ENCODE peak calls at places on chromosome 22, in six cellular contexts. One of them, this sample, is unnamed.
A peak's percentile ranks its signal among the peaks of the same experiment; 100 is the strongest.

GRCh38 chr22:35330258-35330861 is 30.7 kb downstream of the TOM1 start:
- DNase-seq in SJSA1: no peak
- DNase-seq in right atrium auricular region: peak; percentile 91
- DNase-seq in naive thymus-derived CD4-positive, alpha-beta T cell: peak; percentile 47
- DNase-seq in IMR-90: peak; percentile 86
- DNase-seq in sigmoid colon: peak; percentile 98
- DNase-seq in this sample: no peak

GRCh38 chr22:33519140-33519973 is 400.9 kb downstream of the LARGE1 start:
- DNase-seq in SJSA1: peak; percentile 77
- DNase-seq in right atrium auricular region: no peak
- DNase-seq in naive thymus-derived CD4-positive, alpha-beta T cell: no peak
- DNase-seq in IMR-90: peak; percentile 61
- DNase-seq in sigmoid colon: no peak
- DNase-seq in this sample: peak; percentile 36

GRCh38 chr22:26172389-26172990 is 3.2 kb downstream of the SEZ6L start:
- DNase-seq in SJSA1: peak; percentile 21
- DNase-seq in right atrium auricular region: no peak
- DNase-seq in naive thymus-derived CD4-positive, alpha-beta T cell: no peak
- DNase-seq in IMR-90: peak; percentile 4
- DNase-seq in sigmoid colon: no peak
- DNase-seq in this sample: peak; percentile 77

GRCh38 chr22:39308614-39309363 is 10.6 kb downstream of the RPL3 start:
- DNase-seq in SJSA1: peak; percentile 86
- DNase-seq in right atrium auricular region: peak; percentile 92
- DNase-seq in naive thymus-derived CD4-positive, alpha-beta T cell: no peak
- DNase-seq in IMR-90: peak; percentile 96
- DNase-seq in sigmoid colon: peak; percentile 89
- DNase-seq in this sample: no peak

GRCh38 chr22:44331881-44332714 is 19.3 kb upstream of the SHISAL1 start:
- DNase-seq in SJSA1: peak; percentile 42
- DNase-seq in right atrium auricular region: no peak
- DNase-seq in naive thymus-derived CD4-positive, alpha-beta T cell: no peak
- DNase-seq in IMR-90: peak; percentile 33
- DNase-seq in sigmoid colon: peak; percentile 72
- DNase-seq in this sample: peak; percentile 47

GRCh38 chr22:41834005-41834975 is 1.4 kb downstream of the SREBF2 start:
- DNase-seq in SJSA1: no peak
- DNase-seq in right atrium auricular region: no peak
- DNase-seq in naive thymus-derived CD4-positive, alpha-beta T cell: no peak
- DNase-seq in IMR-90: no peak
- DNase-seq in sigmoid colon: no peak
- DNase-seq in this sample: no peak

GRCh38 chr22:19848298-19849224 is 6.1 kb downstream of the GNB1L start:
- DNase-seq in SJSA1: no peak
- DNase-seq in right atrium auricular region: peak; percentile 44
- DNase-seq in naive thymus-derived CD4-positive, alpha-beta T cell: no peak
- DNase-seq in IMR-90: no peak
- DNase-seq in sigmoid colon: peak; percentile 59
- DNase-seq in this sample: no peak

GRCh38 chr22:32951081-32951806 is 106.9 kb downstream of the SYN3 start:
- DNase-seq in SJSA1: no peak
- DNase-seq in right atrium auricular region: no peak
- DNase-seq in naive thymus-derived CD4-positive, alpha-beta T cell: no peak
- DNase-seq in IMR-90: no peak
- DNase-seq in sigmoid colon: no peak
- DNase-seq in this sample: peak; percentile 38

GRCh38 chr22:47810505-47811500 is 1048.4 kb downstream of the TBC1D22A start:
- DNase-seq in SJSA1: no peak
- DNase-seq in right atrium auricular region: peak; percentile 36
- DNase-seq in naive thymus-derived CD4-positive, alpha-beta T cell: no peak
- DNase-seq in IMR-90: no peak
- DNase-seq in sigmoid colon: no peak
- DNase-seq in this sample: no peak

GRCh38 chr22:40022536-40023225 is 27.9 kb downstream of the FAM83F start:
- DNase-seq in SJSA1: no peak
- DNase-seq in right atrium auricular region: no peak
- DNase-seq in naive thymus-derived CD4-positive, alpha-beta T cell: no peak
- DNase-seq in IMR-90: no peak
- DNase-seq in sigmoid colon: no peak
- DNase-seq in this sample: no peak

GRCh38 chr22:33271390-33272161 is 213.4 kb upstream of the SYN3 start:
- DNase-seq in SJSA1: no peak
- DNase-seq in right atrium auricular region: peak; percentile 71
- DNase-seq in naive thymus-derived CD4-positive, alpha-beta T cell: no peak
- DNase-seq in IMR-90: peak; percentile 13
- DNase-seq in sigmoid colon: no peak
- DNase-seq in this sample: no peak

GRCh38 chr22:22880645-22881044 is 7.0 kb upstream of the IGLL5 start:
- DNase-seq in SJSA1: no peak
- DNase-seq in right atrium auricular region: no peak
- DNase-seq in naive thymus-derived CD4-positive, alpha-beta T cell: no peak
- DNase-seq in IMR-90: no peak
- DNase-seq in sigmoid colon: no peak
- DNase-seq in this sample: no peak

GRCh38 chr22:27113211-27114030 is 456.0 kb downstream of the MIAT start:
- DNase-seq in SJSA1: peak; percentile 91
- DNase-seq in right atrium auricular region: peak; percentile 95
- DNase-seq in naive thymus-derived CD4-positive, alpha-beta T cell: no peak
- DNase-seq in IMR-90: peak; percentile 97
- DNase-seq in sigmoid colon: peak; percentile 91
- DNase-seq in this sample: no peak

GRCh38 chr22:27918351-27919221 is 470 bp downstream of the PITPNB start:
- DNase-seq in SJSA1: peak; percentile 68
- DNase-seq in right atrium auricular region: peak; percentile 59
- DNase-seq in naive thymus-derived CD4-positive, alpha-beta T cell: peak; percentile 41
- DNase-seq in IMR-90: peak; percentile 45
- DNase-seq in sigmoid colon: peak; percentile 78
- DNase-seq in this sample: peak; percentile 61

DNA sequence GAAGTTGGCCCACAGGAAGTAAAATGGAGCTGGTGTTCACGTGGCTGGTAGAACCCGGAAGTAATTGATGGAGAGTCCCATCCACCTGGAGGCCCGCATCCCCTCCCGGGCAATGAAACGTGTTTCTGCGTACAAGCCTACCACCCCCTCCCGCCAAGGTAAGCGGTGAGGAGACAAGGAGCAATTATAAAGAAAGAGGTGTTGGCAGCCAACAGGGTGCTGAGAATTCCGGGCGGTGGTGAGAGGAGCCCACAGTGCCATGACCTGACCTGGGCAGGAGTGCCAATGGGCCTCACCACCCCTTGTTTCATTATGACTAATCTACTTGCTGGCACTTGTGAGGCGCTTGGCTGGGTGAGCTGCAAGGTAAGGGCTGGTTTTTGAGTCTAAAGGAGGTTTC is 83.8 kb upstream of the BID start:
- DNase-seq in SJSA1: no peak
- DNase-seq in right atrium auricular region: no peak
- DNase-seq in naive thymus-derived CD4-positive, alpha-beta T cell: no peak
- DNase-seq in IMR-90: no peak
- DNase-seq in sigmoid colon: no peak
- DNase-seq in this sample: no peak
- H3K27ac ChIP-seq in SJSA1: no peak overlapping the region
- H3K27ac ChIP-seq in right atrium auricular region: peak overlapping the region; percentile 91
- H3K27ac ChIP-seq in naive thymus-derived CD4-positive, alpha-beta T cell: no peak overlapping the region
- H3K27ac ChIP-seq in IMR-90: no peak overlapping the region
- H3K27ac ChIP-seq in sigmoid colon: peak overlapping the region; percentile 84
- H3K27ac ChIP-seq in this sample: no peak overlapping the region

DNA sequence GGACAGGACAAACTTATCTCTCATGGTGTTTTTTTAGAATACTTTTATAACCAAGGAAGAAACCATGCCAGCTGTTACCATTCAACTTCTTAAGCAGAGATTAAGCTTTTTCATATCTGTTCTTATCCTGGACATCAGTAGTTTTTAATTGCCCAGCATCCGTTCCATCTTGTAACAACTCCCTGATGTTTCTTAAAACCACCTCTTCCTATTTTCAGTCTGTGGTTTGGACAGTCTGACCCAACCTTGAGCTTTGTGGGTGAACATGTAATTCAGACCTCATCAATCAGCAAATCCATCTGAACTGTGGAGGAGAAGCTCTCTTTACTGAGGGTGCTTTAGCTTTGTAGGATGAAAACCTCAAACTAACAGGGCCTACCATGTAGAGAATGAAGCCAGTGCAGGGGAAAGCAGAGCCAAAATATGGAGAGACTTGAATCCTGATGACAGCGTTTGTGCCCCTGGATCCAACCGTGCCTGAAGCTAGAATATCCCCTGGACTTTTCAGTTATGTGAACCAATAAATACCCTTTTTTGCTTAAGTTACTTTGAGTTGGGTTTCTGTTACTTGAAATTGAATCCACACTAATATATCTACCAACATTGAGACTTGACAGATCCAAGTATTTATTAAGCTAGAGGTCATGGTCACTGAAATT is 9.4 kb downstream of the TUG1 start:
- DNase-seq in SJSA1: no peak
- DNase-seq in right atrium auricular region: no peak
- DNase-seq in naive thymus-derived CD4-positive, alpha-beta T cell: no peak
- DNase-seq in IMR-90: no peak
- DNase-seq in sigmoid colon: no peak
- DNase-seq in this sample: no peak
- H3K9me3 ChIP-seq in SJSA1: no peaks in the 10 kb centered on the region
- H3K9me3 ChIP-seq in right atrium auricular region: no peaks in the 10 kb centered on the region
- H3K9me3 ChIP-seq in naive thymus-derived CD4-positive, alpha-beta T cell: peaks cover 53% of the 10 kb centered on the region
- H3K9me3 ChIP-seq in IMR-90: peaks cover 14% of the 10 kb centered on the region
- H3K9me3 ChIP-seq in sigmoid colon: no peaks in the 10 kb centered on the region
- H3K9me3 ChIP-seq in this sample: peaks cover 9% of the 10 kb centered on the region

DNA sequence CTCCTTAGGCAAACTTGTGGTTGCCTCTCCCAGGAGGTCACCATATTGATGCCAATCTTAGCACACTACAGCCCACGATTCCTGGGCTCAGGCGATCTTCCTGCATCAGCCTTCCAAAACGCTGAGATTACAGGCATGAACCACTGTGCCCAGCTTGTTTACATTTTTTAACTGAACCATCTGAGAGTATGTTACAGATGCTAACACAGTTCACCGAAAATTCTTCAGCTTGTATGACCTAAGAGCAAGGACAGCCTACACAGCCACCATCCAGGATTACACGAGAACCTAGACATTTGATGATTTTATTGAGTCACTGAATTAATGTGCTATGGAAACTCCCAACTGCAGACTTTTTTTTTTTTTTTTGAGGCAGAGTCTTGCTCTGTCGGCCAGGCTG is 5.8 kb upstream of the LGALS1 start:
- DNase-seq in SJSA1: peak; percentile 66
- DNase-seq in right atrium auricular region: no peak
- DNase-seq in naive thymus-derived CD4-positive, alpha-beta T cell: no peak
- DNase-seq in IMR-90: peak; percentile 90
- DNase-seq in sigmoid colon: no peak
- DNase-seq in this sample: no peak
- H3K4me3 ChIP-seq in SJSA1: no peak overlapping the region
- H3K4me3 ChIP-seq in right atrium auricular region: no peak overlapping the region
- H3K4me3 ChIP-seq in naive thymus-derived CD4-positive, alpha-beta T cell: no peak overlapping the region
- H3K4me3 ChIP-seq in IMR-90: no peak overlapping the region
- H3K4me3 ChIP-seq in sigmoid colon: no peak overlapping the region
- H3K4me3 ChIP-seq in this sample: no peak overlapping the region

DNA sequence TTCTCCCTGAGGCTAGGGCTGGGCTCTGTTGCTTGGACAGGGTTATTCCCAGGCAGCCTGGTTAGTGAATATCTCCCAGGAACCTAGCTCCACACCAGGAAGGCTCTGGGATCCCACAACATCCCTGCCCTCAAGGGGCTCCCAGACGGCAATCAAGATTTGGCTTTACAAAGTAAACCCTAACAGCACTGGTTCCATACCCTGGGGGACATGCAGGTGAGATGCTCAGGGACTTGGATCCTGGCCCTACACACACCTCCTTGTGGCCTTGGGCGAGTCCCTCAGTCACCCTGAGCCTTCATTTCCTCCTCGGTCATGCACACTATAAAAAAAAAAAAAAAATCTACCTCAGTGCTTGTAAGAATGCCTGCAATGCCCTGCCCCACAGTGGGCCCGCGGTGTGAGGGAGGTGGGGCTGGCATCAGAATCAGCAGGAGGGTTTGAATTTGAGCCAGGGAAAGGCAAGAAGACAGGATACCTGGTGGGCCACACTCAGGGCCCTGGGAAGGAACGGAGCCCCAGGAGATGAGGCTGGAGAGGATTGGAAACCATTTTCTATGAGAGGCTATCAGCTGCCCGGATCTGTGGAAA is 86.3 kb downstream of the MORC2 start:
- DNase-seq in SJSA1: no peak
- DNase-seq in right atrium auricular region: no peak
- DNase-seq in naive thymus-derived CD4-positive, alpha-beta T cell: no peak
- DNase-seq in IMR-90: no peak
- DNase-seq in sigmoid colon: no peak
- DNase-seq in this sample: no peak
- H3K27ac ChIP-seq in SJSA1: no peak overlapping the region
- H3K27ac ChIP-seq in right atrium auricular region: no peak overlapping the region
- H3K27ac ChIP-seq in naive thymus-derived CD4-positive, alpha-beta T cell: no peak overlapping the region
- H3K27ac ChIP-seq in IMR-90: no peak overlapping the region
- H3K27ac ChIP-seq in sigmoid colon: no peak overlapping the region
- H3K27ac ChIP-seq in this sample: peak overlapping the region; percentile 96

GRCh38 chr22:50196256-50196655 is 4.6 kb upstream of the SELENOO start:
- DNase-seq in SJSA1: no peak
- DNase-seq in right atrium auricular region: no peak
- DNase-seq in naive thymus-derived CD4-positive, alpha-beta T cell: no peak
- DNase-seq in IMR-90: no peak
- DNase-seq in sigmoid colon: no peak
- DNase-seq in this sample: no peak
- H3K9me3 ChIP-seq in SJSA1: no peaks in the 10 kb centered on the region
- H3K9me3 ChIP-seq in right atrium auricular region: no peaks in the 10 kb centered on the region
- H3K9me3 ChIP-seq in naive thymus-derived CD4-positive, alpha-beta T cell: no peaks in the 10 kb centered on the region
- H3K9me3 ChIP-seq in IMR-90: no peaks in the 10 kb centered on the region
- H3K9me3 ChIP-seq in sigmoid colon: no peaks in the 10 kb centered on the region
- H3K9me3 ChIP-seq in this sample: no peaks in the 10 kb centered on the region

DNA sequence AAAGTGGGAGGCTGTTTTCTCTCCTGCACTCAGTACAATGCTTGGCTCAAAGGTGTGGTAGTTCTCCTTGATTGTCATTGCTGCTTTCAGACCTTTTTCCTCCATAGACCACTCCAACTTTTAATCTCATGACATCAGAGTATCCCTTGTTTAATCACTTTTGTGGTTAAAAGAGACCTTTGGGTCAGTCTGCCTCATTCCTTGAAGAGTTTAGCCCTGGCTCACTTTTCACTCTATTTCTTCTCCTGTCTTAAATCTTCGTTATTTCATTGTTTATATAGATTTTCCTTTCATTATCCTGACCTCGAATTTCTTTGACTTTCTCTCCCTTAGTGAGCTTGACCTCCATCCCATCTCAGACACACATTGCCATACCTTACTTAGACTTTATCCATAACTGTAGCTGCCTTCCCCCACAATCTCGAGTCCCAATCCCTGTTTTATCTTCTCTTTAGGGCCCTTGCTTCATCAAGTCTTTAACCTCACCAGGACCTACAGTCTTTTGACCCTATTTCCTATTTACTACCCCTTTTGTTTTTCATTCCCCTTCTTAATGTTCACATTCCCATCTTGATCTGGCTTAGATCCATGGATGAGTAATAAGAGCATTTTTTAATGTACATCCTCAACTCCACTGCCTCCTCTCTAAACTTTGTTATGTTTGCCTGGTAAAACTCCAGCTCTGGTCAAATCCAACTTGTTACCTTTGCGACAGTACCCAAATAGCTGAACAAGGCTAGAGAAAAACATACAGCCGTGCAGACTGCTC is 9.5 kb downstream of the ATXN10 start:
- DNase-seq in SJSA1: peak; percentile 61
- DNase-seq in right atrium auricular region: no peak
- DNase-seq in naive thymus-derived CD4-positive, alpha-beta T cell: no peak
- DNase-seq in IMR-90: peak; percentile 90
- DNase-seq in sigmoid colon: no peak
- DNase-seq in this sample: no peak
- H3K4me3 ChIP-seq in SJSA1: no peak overlapping the region
- H3K4me3 ChIP-seq in right atrium auricular region: no peak overlapping the region
- H3K4me3 ChIP-seq in naive thymus-derived CD4-positive, alpha-beta T cell: no peak overlapping the region
- H3K4me3 ChIP-seq in IMR-90: peak overlapping the region; percentile 17
- H3K4me3 ChIP-seq in sigmoid colon: no peak overlapping the region
- H3K4me3 ChIP-seq in this sample: no peak overlapping the region

This sample was measured in WERI-Rb-1.